ENCODE peak calls at places on chromosomes 13 and 19, in nine cellular contexts. One of them, this sample, is unnamed.

GRCh38 chr13:90222758-90223157 is 1124.7 kb upstream of the MIR17HG start:
- DNase-seq in uterus: no peak
- DNase-seq in tibial artery: no peak
- DNase-seq in PC-3: no peak
- DNase-seq in brain microvascular endothelial cell: no peak
- DNase-seq in esophagus squamous epithelium: no peak
- DNase-seq in heart left ventricle: no peak
- DNase-seq in RWPE1: no peak
- DNase-seq in hepatocyte: no peak
- DNase-seq in this sample: no peak

GRCh38 chr19:51807925-51808324 is 13.0 kb downstream of the FPR3 start:
- DNase-seq in esophagus squamous epithelium: no peak
- DNase-seq in heart left ventricle: no peak
- DNase-seq in RWPE1: no peak
- DNase-seq in tibial artery: no peak
- DNase-seq in brain microvascular endothelial cell: no peak
- DNase-seq in PC-3: peak
- DNase-seq in hepatocyte: no peak
- DNase-seq in uterus: no peak
- DNase-seq in this sample: no peak

GRCh38 chr13:80469841-80470378 is 129.0 kb upstream of the SPRY2 start:
- DNase-seq in esophagus squamous epithelium: no peak
- DNase-seq in RWPE1: peak
- DNase-seq in brain microvascular endothelial cell: peak
- DNase-seq in heart left ventricle: peak
- DNase-seq in tibial artery: peak
- DNase-seq in hepatocyte: peak
- DNase-seq in PC-3: peak
- DNase-seq in uterus: peak
- DNase-seq in this sample: peak

GRCh38 chr13:27043013-27043412 is 128.6 kb downstream of the USP12 start:
- DNase-seq in hepatocyte: peak
- DNase-seq in heart left ventricle: no peak
- DNase-seq in tibial artery: no peak
- DNase-seq in RWPE1: peak
- DNase-seq in uterus: no peak
- DNase-seq in brain microvascular endothelial cell: peak
- DNase-seq in esophagus squamous epithelium: no peak
- DNase-seq in PC-3: peak
- DNase-seq in this sample: peak

GRCh38 chr13:41284512-41285288 is 21.3 kb upstream of the MTRF1 start:
- DNase-seq in uterus: no peak
- DNase-seq in tibial artery: no peak
- DNase-seq in brain microvascular endothelial cell: peak
- DNase-seq in esophagus squamous epithelium: no peak
- DNase-seq in RWPE1: peak
- DNase-seq in PC-3: peak
- DNase-seq in heart left ventricle: no peak
- DNase-seq in hepatocyte: no peak
- DNase-seq in this sample: peak

GRCh38 chr13:55563267-55563666 is 1577.5 kb upstream of the PRR20A start:
- DNase-seq in hepatocyte: no peak
- DNase-seq in uterus: no peak
- DNase-seq in tibial artery: no peak
- DNase-seq in brain microvascular endothelial cell: no peak
- DNase-seq in heart left ventricle: no peak
- DNase-seq in RWPE1: no peak
- DNase-seq in esophagus squamous epithelium: no peak
- DNase-seq in PC-3: no peak
- DNase-seq in this sample: no peak

GRCh38 chr13:54787754-54788153 is 1759.1 kb downstream of the OLFM4 start:
- DNase-seq in esophagus squamous epithelium: no peak
- DNase-seq in tibial artery: no peak
- DNase-seq in hepatocyte: no peak
- DNase-seq in PC-3: no peak
- DNase-seq in uterus: no peak
- DNase-seq in RWPE1: no peak
- DNase-seq in brain microvascular endothelial cell: no peak
- DNase-seq in heart left ventricle: no peak
- DNase-seq in this sample: no peak

GRCh38 chr19:6424190-6424938 is at the start of gene KHSRP:
- DNase-seq in uterus: peak
- DNase-seq in esophagus squamous epithelium: no peak
- DNase-seq in hepatocyte: peak
- DNase-seq in tibial artery: no peak
- DNase-seq in heart left ventricle: no peak
- DNase-seq in RWPE1: peak
- DNase-seq in PC-3: no peak
- DNase-seq in brain microvascular endothelial cell: no peak
- DNase-seq in this sample: no peak

GRCh38 chr19:54653181-54653809 is 9.5 kb upstream of the LILRB4 start:
- DNase-seq in PC-3: peak
- DNase-seq in esophagus squamous epithelium: no peak
- DNase-seq in tibial artery: no peak
- DNase-seq in hepatocyte: no peak
- DNase-seq in RWPE1: peak
- DNase-seq in uterus: no peak
- DNase-seq in heart left ventricle: no peak
- DNase-seq in brain microvascular endothelial cell: no peak
- DNase-seq in this sample: no peak

GRCh38 chr13:94658926-94659649 is 53.3 kb downstream of the SOX21 start:
- DNase-seq in uterus: no peak
- DNase-seq in hepatocyte: no peak
- DNase-seq in heart left ventricle: no peak
- DNase-seq in RWPE1: no peak
- DNase-seq in tibial artery: no peak
- DNase-seq in brain microvascular endothelial cell: no peak
- DNase-seq in PC-3: peak
- DNase-seq in esophagus squamous epithelium: no peak
- DNase-seq in this sample: no peak

GRCh38 chr13:77326905-77327604 is at the start of gene MYCBP2:
- DNase-seq in RWPE1: peak
- DNase-seq in tibial artery: peak
- DNase-seq in esophagus squamous epithelium: peak
- DNase-seq in heart left ventricle: peak
- DNase-seq in PC-3: peak
- DNase-seq in brain microvascular endothelial cell: peak
- DNase-seq in hepatocyte: peak
- DNase-seq in uterus: peak
- DNase-seq in this sample: peak

GRCh38 chr13:77329133-77330008 is 2.5 kb upstream of the MYCBP2 start:
- DNase-seq in brain microvascular endothelial cell: peak
- DNase-seq in tibial artery: peak
- DNase-seq in heart left ventricle: peak
- DNase-seq in uterus: peak
- DNase-seq in hepatocyte: peak
- DNase-seq in PC-3: peak
- DNase-seq in RWPE1: peak
- DNase-seq in esophagus squamous epithelium: peak
- DNase-seq in this sample: peak

GRCh38 chr13:77328819-77329132 is 1.9 kb upstream of the MYCBP2 start:
- DNase-seq in heart left ventricle: no peak
- DNase-seq in brain microvascular endothelial cell: no peak
- DNase-seq in hepatocyte: no peak
- DNase-seq in RWPE1: no peak
- DNase-seq in uterus: no peak
- DNase-seq in esophagus squamous epithelium: no peak
- DNase-seq in tibial artery: no peak
- DNase-seq in PC-3: peak
- DNase-seq in this sample: no peak

GRCh38 chr13:77331421-77331820 is 4.5 kb upstream of the MYCBP2 start:
- DNase-seq in heart left ventricle: no peak
- DNase-seq in PC-3: no peak
- DNase-seq in hepatocyte: no peak
- DNase-seq in uterus: no peak
- DNase-seq in brain microvascular endothelial cell: no peak
- DNase-seq in RWPE1: no peak
- DNase-seq in tibial artery: no peak
- DNase-seq in esophagus squamous epithelium: no peak
- DNase-seq in this sample: no peak

DNA sequence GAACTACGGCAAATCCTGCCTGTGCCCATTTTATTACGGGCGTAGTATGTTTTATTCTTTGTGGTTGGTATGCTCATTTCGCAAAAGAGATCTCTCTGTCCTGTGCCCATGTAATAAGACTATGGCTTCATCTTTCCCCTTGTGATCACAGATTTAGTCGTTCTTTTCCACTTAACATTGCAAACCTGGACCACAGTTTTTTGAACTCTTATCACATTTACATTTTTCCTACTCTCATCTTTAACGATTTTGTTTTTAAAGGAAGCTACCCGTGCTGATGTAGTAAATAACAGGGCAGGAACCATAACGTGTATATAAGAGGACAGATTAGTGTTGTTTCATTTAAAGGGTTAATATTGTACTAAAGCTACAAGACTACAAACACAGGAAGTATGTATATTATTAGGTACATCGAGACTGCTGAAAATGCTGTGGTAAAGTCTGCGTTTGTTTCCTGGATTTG is 3.1 kb upstream of the MYCBP2 start:
- DNase-seq in RWPE1: no peak
- DNase-seq in brain microvascular endothelial cell: no peak
- DNase-seq in PC-3: no peak
- DNase-seq in tibial artery: no peak
- DNase-seq in hepatocyte: no peak
- DNase-seq in heart left ventricle: no peak
- DNase-seq in uterus: no peak
- DNase-seq in esophagus squamous epithelium: no peak
- DNase-seq in this sample: no peak
- H3K27ac ChIP-seq in RWPE1: peak
- H3K27ac ChIP-seq in brain microvascular endothelial cell: peak
- H3K27ac ChIP-seq in PC-3: peak
- H3K27ac ChIP-seq in tibial artery: peak
- H3K27ac ChIP-seq in hepatocyte: peak
- H3K27ac ChIP-seq in heart left ventricle: peak
- H3K27ac ChIP-seq in uterus: peak
- H3K27ac ChIP-seq in esophagus squamous epithelium: peak
- H3K27ac ChIP-seq in this sample: peak

GRCh38 chr19:58097783-58098681 is at the start of gene ZSCAN18:
- DNase-seq in esophagus squamous epithelium: peak
- DNase-seq in uterus: peak
- DNase-seq in RWPE1: peak
- DNase-seq in heart left ventricle: peak
- DNase-seq in brain microvascular endothelial cell: peak
- DNase-seq in hepatocyte: peak
- DNase-seq in PC-3: no peak
- DNase-seq in tibial artery: peak
- DNase-seq in this sample: peak

GRCh38 chr19:58098682-58098998 is 609 bp upstream of the ZSCAN18 start:
- DNase-seq in PC-3: no peak
- DNase-seq in RWPE1: no peak
- DNase-seq in esophagus squamous epithelium: no peak
- DNase-seq in brain microvascular endothelial cell: no peak
- DNase-seq in tibial artery: no peak
- DNase-seq in heart left ventricle: no peak
- DNase-seq in uterus: no peak
- DNase-seq in hepatocyte: no peak
- DNase-seq in this sample: no peak

GRCh38 chr19:58096884-58097283 is 1.1 kb downstream of the ZSCAN18 start:
- DNase-seq in brain microvascular endothelial cell: no peak
- DNase-seq in tibial artery: no peak
- DNase-seq in heart left ventricle: no peak
- DNase-seq in hepatocyte: no peak
- DNase-seq in PC-3: no peak
- DNase-seq in RWPE1: no peak
- DNase-seq in uterus: no peak
- DNase-seq in esophagus squamous epithelium: no peak
- DNase-seq in this sample: no peak

GRCh38 chr19:58095328-58095727 is 2.7 kb downstream of the ZSCAN18 start:
- DNase-seq in brain microvascular endothelial cell: no peak
- DNase-seq in uterus: no peak
- DNase-seq in hepatocyte: no peak
- DNase-seq in esophagus squamous epithelium: no peak
- DNase-seq in RWPE1: no peak
- DNase-seq in tibial artery: no peak
- DNase-seq in heart left ventricle: no peak
- DNase-seq in PC-3: no peak
- DNase-seq in this sample: no peak

DNA sequence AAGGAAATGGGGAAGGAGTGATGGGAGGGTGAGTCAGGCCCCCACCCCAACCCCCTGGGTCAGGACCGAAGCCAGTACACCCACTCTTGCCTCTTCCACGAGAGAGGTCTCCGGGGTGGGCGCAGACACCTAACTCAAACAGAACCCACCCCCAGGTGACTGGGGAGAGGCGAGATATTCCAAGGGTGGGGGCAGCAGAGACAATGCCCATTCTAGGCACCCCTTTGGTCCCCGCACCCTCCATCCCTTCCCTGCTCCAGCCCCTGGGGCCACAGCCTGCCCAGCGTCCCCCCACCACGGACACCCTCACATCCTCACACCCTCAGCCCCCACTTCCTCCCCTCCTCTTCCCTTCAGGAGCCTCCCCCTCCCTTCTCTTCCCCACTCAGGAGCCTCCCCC is 682 bp downstream of the ZSCAN18 start:
- DNase-seq in brain microvascular endothelial cell: no peak
- DNase-seq in hepatocyte: no peak
- DNase-seq in uterus: no peak
- DNase-seq in RWPE1: no peak
- DNase-seq in esophagus squamous epithelium: no peak
- DNase-seq in PC-3: no peak
- DNase-seq in tibial artery: no peak
- DNase-seq in heart left ventricle: no peak
- DNase-seq in this sample: no peak
- H3K27ac ChIP-seq in brain microvascular endothelial cell: no peak
- H3K27ac ChIP-seq in hepatocyte: peak
- H3K27ac ChIP-seq in uterus: peak
- H3K27ac ChIP-seq in RWPE1: no peak
- H3K27ac ChIP-seq in esophagus squamous epithelium: peak
- H3K27ac ChIP-seq in PC-3: no peak
- H3K27ac ChIP-seq in tibial artery: peak
- H3K27ac ChIP-seq in heart left ventricle: peak
- H3K27ac ChIP-seq in this sample: no peak

GRCh38 chr13:112042496-112042895 is 24.5 kb upstream of the SOX1 start:
- DNase-seq in PC-3: peak
- DNase-seq in heart left ventricle: no peak
- DNase-seq in esophagus squamous epithelium: no peak
- DNase-seq in uterus: no peak
- DNase-seq in brain microvascular endothelial cell: no peak
- DNase-seq in RWPE1: peak
- DNase-seq in hepatocyte: no peak
- DNase-seq in tibial artery: no peak
- DNase-seq in this sample: no peak
- H3K27ac ChIP-seq in PC-3: no peak
- H3K27ac ChIP-seq in heart left ventricle: no peak
- H3K27ac ChIP-seq in esophagus squamous epithelium: no peak
- H3K27ac ChIP-seq in uterus: no peak
- H3K27ac ChIP-seq in brain microvascular endothelial cell: no peak
- H3K27ac ChIP-seq in RWPE1: no peak
- H3K27ac ChIP-seq in hepatocyte: no peak
- H3K27ac ChIP-seq in tibial artery: no peak
- H3K27ac ChIP-seq in this sample: no peak

GRCh38 chr13:24854311-24854710 is 90.3 kb downstream of the RNF17 start:
- DNase-seq in uterus: no peak
- DNase-seq in tibial artery: no peak
- DNase-seq in RWPE1: no peak
- DNase-seq in heart left ventricle: no peak
- DNase-seq in esophagus squamous epithelium: no peak
- DNase-seq in hepatocyte: no peak
- DNase-seq in PC-3: no peak
- DNase-seq in brain microvascular endothelial cell: no peak
- DNase-seq in this sample: no peak

GRCh38 chr13:24851546-24851945 is 87.6 kb downstream of the RNF17 start:
- DNase-seq in PC-3: peak
- DNase-seq in esophagus squamous epithelium: no peak
- DNase-seq in heart left ventricle: no peak
- DNase-seq in RWPE1: peak
- DNase-seq in uterus: no peak
- DNase-seq in brain microvascular endothelial cell: no peak
- DNase-seq in hepatocyte: peak
- DNase-seq in tibial artery: no peak
- DNase-seq in this sample: peak
- H3K27ac ChIP-seq in PC-3: no peak
- H3K27ac ChIP-seq in esophagus squamous epithelium: peak
- H3K27ac ChIP-seq in heart left ventricle: no peak
- H3K27ac ChIP-seq in RWPE1: peak
- H3K27ac ChIP-seq in uterus: no peak
- H3K27ac ChIP-seq in brain microvascular endothelial cell: no peak
- H3K27ac ChIP-seq in hepatocyte: peak
- H3K27ac ChIP-seq in tibial artery: no peak
- H3K27ac ChIP-seq in this sample: peak

This sample was measured in epithelial cell of prostate.